ENCODE peak calls at places on chromosomes 16 and 17, in five cellular contexts. D is COR-L47, C is astrocyte of the hippocampus, B is RWPE1, H is stomach. J is an unnamed sample.

GRCh38 chr17:79667121-79667715 is 56.4 kb upstream of the RBFOX3 start:
- DNase-seq in D (no peak), C (no peak), B (no peak), H (no peak), J (no peak)

GRCh38 chr17:45729284-45729907 is 54.7 kb upstream of the CRHR1 start:
- DNase-seq in D (no peak), C (no peak), B (no peak), H (no peak), J (no peak)

GRCh38 chr17:31726980-31727427 is 132.0 kb downstream of the COPRS start:
- DNase-seq in D (no peak), C (peak; percentile 39), B (peak; percentile 61), H (no peak), J (peak; percentile 46)

GRCh38 chr17:10699861-10700260 is 2.5 kb downstream of the ADPRM start:
- DNase-seq in D (no peak), C (no peak), B (no peak), H (no peak), J (no peak)

GRCh38 chr16:87897563-87898505 is 28.5 kb upstream of the SLC7A5 start:
- DNase-seq in D (no peak), C (no peak), B (no peak), H (no peak), J (no peak)

GRCh38 chr17:71349908-71350600 is 770.8 kb upstream of the SOX9 start:
- DNase-seq in D (no peak), C (no peak), B (no peak), H (no peak), J (no peak)

GRCh38 chr16:80274576-80275191 is 266.1 kb upstream of the DYNLRB2 start:
- DNase-seq in D (no peak), C (peak; percentile 89), B (peak; percentile 49), H (no peak), J (peak; percentile 68)

GRCh38 chr17:16923097-16923903 is 48.6 kb downstream of the TNFRSF13B start:
- DNase-seq in D (no peak), C (no peak), B (no peak), H (peak; percentile 25), J (no peak)

GRCh38 chr17:78398390-78398789 is 19.9 kb downstream of the PGS1 start:
- DNase-seq in D (no peak), C (no peak), B (no peak), H (no peak), J (no peak)

GRCh38 chr17:7550359-7550758 is 1.5 kb downstream of the TNFSF12 start:
- DNase-seq in D (no peak), C (no peak), B (no peak), H (no peak), J (no peak)

GRCh38 chr16:79261461-79261860 is 339.1 kb downstream of the MAF start:
- DNase-seq in D (no peak), C (no peak), B (no peak), H (peak; percentile 53), J (no peak)

GRCh38 chr16:46928811-46929210 is 44.6 kb downstream of the GPT2 start:
- DNase-seq in D (no peak), C (no peak), B (no peak), H (no peak), J (no peak)

GRCh38 chr17:34974794-34975428 is 5.4 kb upstream of the LIG3 start:
- DNase-seq in D (no peak), C (no peak), B (no peak), H (no peak), J (no peak)

GRCh38 chr16:21589551-21589950 is 9.8 kb upstream of the METTL9 start:
- DNase-seq in D (no peak), C (no peak), B (no peak), H (no peak), J (no peak)

GRCh38 chr16:78584213-78584860 is 484.9 kb downstream of the WWOX start:
- DNase-seq in D (no peak), C (no peak), B (no peak), H (no peak), J (no peak)

GRCh38 chr16:62597874-62598273 is 561.6 kb upstream of the CDH8 start:
- DNase-seq in D (no peak), C (no peak), B (no peak), H (no peak), J (no peak)

GRCh38 chr17:41695954-41696720 is 7.5 kb downstream of the EIF1 start:
- DNase-seq in D (peak; percentile 52), C (peak; percentile 83), B (peak; percentile 77), H (peak; percentile 48), J (peak; percentile 89)

GRCh38 chr17:17613708-17614114 is 22.2 kb upstream of the PEMT start:
- DNase-seq in D (no peak), C (peak; percentile 84), B (peak; percentile 51), H (peak; percentile 63), J (peak; percentile 80)

GRCh38 chr17:51119415-51120356 is 982 bp downstream of the SPAG9 start:
- DNase-seq in D (no peak), C (peak; percentile 65), B (peak; percentile 36), H (peak; percentile 44), J (peak; percentile 53)

GRCh38 chr16:85259115-85259830 is 147.0 kb upstream of the CIBAR2 start:
- DNase-seq in D (no peak), C (no peak), B (no peak), H (no peak), J (no peak)

GRCh38 chr17:74433421-74434121 is 1.7 kb downstream of the GPRC5C start:
- DNase-seq in D (no peak), C (peak; percentile 45), B (no peak), H (peak; percentile 59), J (no peak)

GRCh38 chr17:74185786-74186185 is 17.7 kb upstream of the RPL38 start:
- DNase-seq in D (peak; percentile 59), C (no peak), B (no peak), H (no peak), J (no peak)

GRCh38 chr17:44903012-44903685 is 3.9 kb upstream of the EFTUD2 start:
- DNase-seq in D (no peak), C (no peak), B (no peak), H (no peak), J (no peak)

GRCh38 chr16:6574146-6574545 is 758.5 kb upstream of the RBFOX1 start:
- DNase-seq in D (no peak), C (no peak), B (no peak), H (no peak), J (no peak)

GRCh38 chr17:39658346-39658745 is 6.8 kb upstream of the TCAP start:
- DNase-seq in D (no peak), C (no peak), B (no peak), H (no peak), J (no peak)

GRCh38 chr16:87278191-87279093 is 38.8 kb downstream of the C16orf95 start:
- DNase-seq in D (no peak), C (peak; percentile 93), B (peak; percentile 84), H (peak; percentile 73), J (peak; percentile 93)

GRCh38 chr17:31495049-31495885 is 103.8 kb downstream of the RAB11FIP4 start:
- DNase-seq in D (peak; percentile 75), C (no peak), B (no peak), H (peak; percentile 82), J (no peak)

GRCh38 chr17:74454197-74455024 is 12.0 kb upstream of the CD300A start:
- DNase-seq in D (peak; percentile 77), C (no peak), B (no peak), H (no peak), J (no peak)

GRCh38 chr17:16438173-16438556 is 22.8 kb downstream of the TRPV2 start:
- DNase-seq in D (no peak), C (no peak), B (no peak), H (no peak), J (no peak)

GRCh38 chr17:1752425-1752941 is 9.4 kb upstream of the SERPINF1 start:
- DNase-seq in D (no peak), C (no peak), B (peak; percentile 48), H (no peak), J (peak; percentile 63)

GRCh38 chr17:5272313-5272712 is 9.8 kb upstream of the RABEP1 start:
- DNase-seq in D (no peak), C (no peak), B (no peak), H (no peak), J (no peak)

GRCh38 chr17:3963214-3964201 is 729 bp downstream of the ATP2A3 start:
- DNase-seq in D (no peak), C (no peak), B (no peak), H (peak; percentile 51), J (no peak)

GRCh38 chr17:29042679-29043538 is at the start of gene PIPOX:
- DNase-seq in D (peak; percentile 98), C (peak; percentile 92), B (no peak), H (no peak), J (peak; percentile 78)

GRCh38 chr17:37736428-37736827 is 8.4 kb downstream of the HNF1B start:
- DNase-seq in D (no peak), C (no peak), B (no peak), H (no peak), J (no peak)